ENCODE peak calls at places on chromosomes 12 and 14, in seven cellular contexts. E is IMR-90, X is osteocyte, I is right cardiac atrium, P is LoVo, Z is NCI-H1048, D is T-helper 22 cell. O is an unnamed sample.
A peak's percentile ranks its signal among the peaks of the same experiment; 100 is the strongest.

GRCh38 chr12:53726946-53727309 is 324 bp downstream of the CALCOCO1 start:
- DNase-seq in X (no peak), D (no peak), Z (no peak), E (peak; percentile 34), I (no peak), P (peak; percentile 34), O (no peak)

GRCh38 chr14:65361920-65362319 is 50.6 kb upstream of the FUT8 start:
- DNase-seq in Z (no peak), E (peak; percentile 90), X (no peak), I (peak; percentile 74), P (no peak), D (no peak), O (no peak)

GRCh38 chr12:69985656-69986055 is 160.6 kb downstream of the MYRFL start:
- DNase-seq in E (no peak), Z (no peak), P (peak; percentile 38), X (no peak), D (no peak), I (peak; percentile 31), O (no peak)

GRCh38 chr12:29731556-29731955 is 52.2 kb downstream of the TMTC1 start:
- DNase-seq in E (no peak), P (no peak), Z (no peak), I (no peak), D (no peak), X (no peak), O (no peak)

GRCh38 chr14:55297611-55298323 is 26.5 kb downstream of the FBXO34 start:
- DNase-seq in I (no peak), Z (no peak), D (no peak), P (peak; percentile 49), X (no peak), E (no peak), O (no peak)

GRCh38 chr12:119683413-119683812 is 15.5 kb downstream of the PRKAB1 start:
- DNase-seq in I (no peak), P (no peak), Z (no peak), X (no peak), D (no peak), E (peak; percentile 63), O (no peak)

GRCh38 chr12:107593713-107594381 is 91.8 kb upstream of the PWP1 start:
- DNase-seq in X (no peak), Z (no peak), E (no peak), P (no peak), I (no peak), D (no peak), O (no peak)

GRCh38 chr12:25256826-25257225 is 6.1 kb upstream of the KRAS start:
- DNase-seq in D (no peak), Z (no peak), E (no peak), I (no peak), X (no peak), P (no peak), O (no peak)

GRCh38 chr12:122830517-122831214 is 4.6 kb upstream of the HIP1R start:
- DNase-seq in Z (no peak), P (peak; percentile 89), X (no peak), I (no peak), D (no peak), E (peak; percentile 81), O (no peak)

GRCh38 chr12:76878899-76879709 is at the start of gene CSRP2:
- DNase-seq in I (peak; percentile 95), P (peak; percentile 95), X (peak; percentile 97), Z (peak; percentile 60), D (peak; percentile 32), E (peak; percentile 87), O (no peak)

GRCh38 chr14:73754911-73755360 is 40.8 kb upstream of the PNMA1 start:
- DNase-seq in E (peak; percentile 54), X (no peak), Z (no peak), D (no peak), I (peak; percentile 75), P (no peak), O (no peak)

GRCh38 chr12:106917503-106917902 is 38.2 kb upstream of the TMEM263 start:
- DNase-seq in P (no peak), E (no peak), D (no peak), I (peak; percentile 56), X (no peak), Z (peak; percentile 54), O (no peak)

GRCh38 chr12:2396448-2396871 is 343.7 kb downstream of the CACNA1C start:
- DNase-seq in D (no peak), P (no peak), I (peak; percentile 91), E (peak; percentile 52), Z (no peak), X (no peak), O (no peak)

GRCh38 chr12:104622942-104623341 is 166.2 kb downstream of the CHST11 start:
- DNase-seq in X (no peak), E (no peak), D (no peak), Z (no peak), P (no peak), I (no peak), O (no peak)

GRCh38 chr12:1518763-1519516 is 75.4 kb downstream of the FBXL14 start:
- DNase-seq in E (peak; percentile 91), I (no peak), D (no peak), X (no peak), Z (no peak), P (peak; percentile 87), O (no peak)

GRCh38 chr14:41785696-41786095 is 179.0 kb downstream of the LRFN5 start:
- DNase-seq in X (no peak), I (no peak), Z (no peak), E (no peak), D (no peak), P (no peak), O (no peak)

GRCh38 chr12:82625523-82625922 is 61.2 kb upstream of the TMTC2 start:
- DNase-seq in I (no peak), P (no peak), X (no peak), E (no peak), D (no peak), Z (no peak), O (no peak)

GRCh38 chr12:124684496-124684895 is 117.1 kb upstream of the NCOR2 start:
- DNase-seq in Z (no peak), E (peak; percentile 11), P (peak; percentile 7), D (no peak), X (no peak), I (no peak), O (no peak)

GRCh38 chr12:84643993-84644392 is 268.6 kb downstream of the SLC6A15 start:
- DNase-seq in Z (no peak), P (no peak), E (no peak), X (no peak), D (no peak), I (no peak), O (no peak)

GRCh38 chr12:20142295-20142694 is 226.0 kb upstream of the PDE3A start:
- DNase-seq in I (no peak), E (no peak), D (no peak), X (no peak), P (no peak), Z (no peak), O (no peak)

GRCh38 chr14:33509927-33510535 is 440.8 kb downstream of the EGLN3 start:
- DNase-seq in X (no peak), I (no peak), Z (no peak), E (no peak), D (no peak), P (no peak), O (no peak)

GRCh38 chr12:14613718-14614117 is 46.0 kb upstream of the PLBD1 start:
- DNase-seq in D (no peak), P (no peak), X (no peak), I (no peak), E (no peak), Z (no peak), O (no peak)

GRCh38 chr12:63394349-63394748 is 243.3 kb upstream of the AVPR1A start:
- DNase-seq in D (no peak), P (no peak), I (no peak), Z (no peak), E (no peak), X (no peak), O (no peak)

GRCh38 chr12:68375701-68376469 is 43.7 kb upstream of the MDM1 start:
- DNase-seq in E (peak; percentile 51), Z (no peak), P (no peak), I (no peak), X (no peak), D (no peak), O (no peak)

GRCh38 chr14:100962494-100962893 is 59.0 kb upstream of the RTL1 start:
- DNase-seq in I (no peak), E (no peak), X (no peak), D (no peak), Z (no peak), P (no peak), O (no peak)

O was measured in SK-N-MC.